ENCODE peak calls at places on chromosomes 11 and 22, in seven cellular contexts. L, U, B, Q, S, R and K are unnamed samples.

GRCh38 chr11:47552086-47552580 is 799 bp downstream of the CELF1 start:
- DNase-seq in R (peak; percentile 46), S (peak; percentile 58), Q (no peak), L (peak; percentile 33), B (peak; percentile 35), U (peak; percentile 59), K (peak; percentile 46)

GRCh38 chr11:29751618-29752017 is 265.2 kb downstream of the KCNA4 start:
- DNase-seq in S (no peak), L (peak; percentile 77), Q (no peak), B (no peak), R (no peak), U (no peak), K (no peak)

GRCh38 chr22:23388492-23389009 is 191.5 kb downstream of the IGLL1 start:
- DNase-seq in R (no peak), S (no peak), B (no peak), Q (no peak), L (no peak), U (no peak), K (no peak)

GRCh38 chr11:12187399-12187798 is 77.0 kb downstream of the MICAL2 start:
- DNase-seq in R (no peak), L (peak; percentile 53), Q (no peak), U (peak; percentile 91), B (no peak), S (no peak), K (peak; percentile 56)

GRCh38 chr11:33701831-33702230 is 1.2 kb upstream of the C11orf91 start:
- DNase-seq in R (peak; percentile 69), Q (no peak), U (peak; percentile 76), L (peak; percentile 81), S (peak; percentile 88), B (peak; percentile 57), K (no peak)

GRCh38 chr11:126163074-126163700 is 48.3 kb downstream of the RPUSD4 start:
- DNase-seq in R (peak; percentile 6), Q (no peak), B (no peak), L (peak; percentile 71), S (peak; percentile 92), U (peak; percentile 92), K (no peak)

GRCh38 chr11:64384981-64385952 is 26.3 kb downstream of the RPS6KA4 start:
- DNase-seq in R (no peak), S (no peak), Q (no peak), L (no peak), B (no peak), U (no peak), K (no peak)

GRCh38 chr11:34953955-34954354 is 37.5 kb downstream of the PDHX start:
- DNase-seq in U (no peak), R (no peak), S (no peak), Q (no peak), L (peak; percentile 21), B (no peak), K (peak; percentile 11)

GRCh38 chr11:78414321-78415051 is 3.1 kb downstream of the GAB2 start:
- DNase-seq in L (peak; percentile 35), Q (no peak), S (peak; percentile 59), B (no peak), R (peak; percentile 29), U (no peak), K (no peak)

GRCh38 chr22:23121026-23121823 is 20.6 kb downstream of the RSPH14 start:
- DNase-seq in U (no peak), Q (no peak), L (no peak), S (no peak), B (no peak), R (no peak), K (no peak)

GRCh38 chr11:35173011-35173511 is 34.1 kb downstream of the CD44 start:
- DNase-seq in B (peak; percentile 68), Q (no peak), U (no peak), R (no peak), S (peak; percentile 87), L (no peak), K (no peak)

GRCh38 chr11:113806403-113806802 is 26.8 kb downstream of the CLDN25 start:
- DNase-seq in L (peak; percentile 47), U (no peak), R (peak; percentile 35), B (peak; percentile 34), S (peak; percentile 3), Q (no peak), K (peak; percentile 17)

GRCh38 chr11:107493117-107493516 is 35.5 kb upstream of the CWF19L2 start:
- DNase-seq in L (peak; percentile 82), R (peak; percentile 31), B (no peak), U (peak; percentile 62), S (no peak), Q (no peak), K (no peak)

GRCh38 chr22:17772249-17772962 is 1.9 kb downstream of the BID start:
- DNase-seq in S (no peak), B (peak; percentile 61), Q (no peak), R (no peak), L (peak; percentile 32), U (no peak), K (no peak)

GRCh38 chr11:20937826-20938225 is 268.4 kb downstream of the NELL1 start:
- DNase-seq in Q (no peak), U (no peak), R (no peak), L (no peak), S (no peak), B (no peak), K (no peak)

GRCh38 chr11:1275021-1275420 is 34.4 kb downstream of the TOLLIP start:
- DNase-seq in S (no peak), Q (no peak), R (no peak), B (no peak), L (no peak), U (no peak), K (no peak)

GRCh38 chr22:37051629-37052385 is at the start of gene KCTD17:
- DNase-seq in U (peak; percentile 50), R (peak; percentile 53), L (peak; percentile 66), S (peak; percentile 60), B (peak; percentile 79), Q (peak; percentile 15), K (peak; percentile 84)

GRCh38 chr11:76830639-76831312 is 29.9 kb upstream of the ACER3 start:
- DNase-seq in Q (peak; percentile 57), S (peak; percentile 52), B (no peak), R (no peak), U (peak; percentile 29), L (peak; percentile 80), K (no peak)

GRCh38 chr22:45190473-45190872 is 26.7 kb downstream of the NUP50 start:
- DNase-seq in Q (no peak), L (no peak), B (no peak), U (no peak), S (peak; percentile 21), R (no peak), K (no peak)

GRCh38 chr22:45195616-45196015 is 31.9 kb downstream of the NUP50 start:
- DNase-seq in L (no peak), B (no peak), S (no peak), Q (no peak), R (no peak), U (no peak), K (no peak)

GRCh38 chr22:45194686-45195085 is 31.0 kb downstream of the NUP50 start:
- DNase-seq in U (no peak), S (no peak), B (no peak), R (no peak), L (no peak), Q (no peak), K (no peak)

GRCh38 chr22:45196308-45196707 is 32.6 kb downstream of the NUP50 start:
- DNase-seq in B (no peak), U (no peak), S (no peak), Q (no peak), L (no peak), R (no peak), K (no peak)

GRCh38 chr22:45192701-45193187 is 29.0 kb downstream of the NUP50 start:
- DNase-seq in S (no peak), U (no peak), R (no peak), L (no peak), B (no peak), Q (no peak), K (no peak)
- TF ChIP-seq CTCF in S (no peak), U (no peak), R (peak; percentile 15), L (no peak), B (no peak), Q (no peak), K (no peak)

GRCh38 chr11:66157182-66157864 is 87.3 kb downstream of the PACS1 start:
- DNase-seq in L (peak; percentile 18), S (no peak), R (peak; percentile 36), Q (no peak), U (no peak), B (no peak), K (no peak)
- TF ChIP-seq CTCF in L (no peak), S (no peak), R (no peak), Q (no peak), U (no peak), B (no peak), K (no peak)

GRCh38 chr22:42769238-42769573 is 48.5 kb upstream of the A4GALT start:
- DNase-seq in B (no peak), S (no peak), Q (no peak), L (no peak), U (no peak), R (no peak), K (no peak)

GRCh38 chr22:42766860-42767259 is 46.2 kb upstream of the A4GALT start:
- DNase-seq in B (no peak), Q (no peak), R (no peak), S (no peak), L (no peak), U (no peak), K (no peak)

GRCh38 chr22:42770448-42770726 is 49.7 kb upstream of the A4GALT start:
- DNase-seq in U (no peak), Q (no peak), B (no peak), L (no peak), R (no peak), S (no peak), K (no peak)

GRCh38 chr22:42769574-42770447 is 49.1 kb upstream of the A4GALT start:
- DNase-seq in U (peak; percentile 89), S (peak; percentile 89), L (peak; percentile 44), Q (peak; percentile 38), B (peak; percentile 45), R (peak; percentile 51), K (no peak)

GRCh38 chr22:42768385-42769035 is 47.8 kb upstream of the A4GALT start:
- DNase-seq in Q (no peak), B (no peak), U (no peak), R (no peak), L (peak; percentile 79), S (no peak), K (no peak)
- TF ChIP-seq CTCF in Q (no peak), B (no peak), U (no peak), R (no peak), L (no peak), S (no peak), K (no peak)

DNA sequence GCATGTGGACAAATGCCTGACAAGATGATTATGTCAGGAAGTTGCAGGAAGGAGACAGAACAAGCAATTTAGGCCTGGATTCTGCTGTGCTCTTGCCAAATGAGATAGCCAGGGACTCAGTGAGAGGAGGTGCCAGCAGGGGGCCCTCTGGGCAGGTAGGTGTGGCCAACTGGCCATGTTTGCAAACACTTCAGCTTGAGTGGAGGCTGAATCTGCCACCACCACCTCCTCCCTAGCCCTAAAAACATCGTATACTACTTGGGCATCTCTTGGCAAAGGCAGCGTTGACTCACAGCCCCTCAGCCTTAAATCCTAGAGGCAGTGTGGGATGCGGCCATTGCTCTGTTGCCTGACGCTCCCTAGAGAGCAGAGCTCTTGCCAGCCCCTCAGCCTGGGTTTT is 95.1 kb upstream of the PLET1 start:
- DNase-seq in R (peak; percentile 20), Q (no peak), L (peak; percentile 55), B (peak; percentile 11), U (no peak), S (peak; percentile 19), K (peak; percentile 24)
- TF ChIP-seq CTCF in R (no peak), Q (peak; percentile 23), L (peak; percentile 45), B (no peak), U (no peak), S (peak; percentile 37), K (no peak)